ENCODE peak calls at places on chromosome 19, in six cellular contexts. One of them, this sample, is unnamed.

GRCh38 chr19:36160821-36161596 is 8.8 kb upstream of the COX7A1 start:
- DNase-seq in SK-N-SH: no peak
- DNase-seq in H1: no peak
- DNase-seq in GM12878: no peak
- DNase-seq in K562: no peak
- DNase-seq in HepG2: no peak
- DNase-seq in this sample: no peak

GRCh38 chr19:8137425-8137824 is 12.0 kb downstream of the FBN3 start:
- DNase-seq in K562: no peak
- DNase-seq in HepG2: no peak
- DNase-seq in GM12878: no peak
- DNase-seq in SK-N-SH: no peak
- DNase-seq in H1: no peak
- DNase-seq in this sample: no peak

GRCh38 chr19:3547301-3547731 is 8.3 kb downstream of the TEKTIP1 start:
- DNase-seq in SK-N-SH: peak
- DNase-seq in H1: no peak
- DNase-seq in HepG2: no peak
- DNase-seq in GM12878: no peak
- DNase-seq in K562: no peak
- DNase-seq in this sample: no peak

GRCh38 chr19:18322318-18322758 is 538 bp downstream of the LSM4 start:
- DNase-seq in HepG2: peak
- DNase-seq in SK-N-SH: peak
- DNase-seq in GM12878: no peak
- DNase-seq in K562: peak
- DNase-seq in H1: no peak
- DNase-seq in this sample: peak

GRCh38 chr19:18745012-18745735 is 45.9 kb downstream of the COMP start:
- DNase-seq in HepG2: no peak
- DNase-seq in K562: no peak
- DNase-seq in H1: no peak
- DNase-seq in GM12878: no peak
- DNase-seq in SK-N-SH: peak
- DNase-seq in this sample: no peak

GRCh38 chr19:9934132-9934950 is 2.0 kb downstream of the OLFM2 start:
- DNase-seq in HepG2: peak
- DNase-seq in H1: peak
- DNase-seq in GM12878: no peak
- DNase-seq in K562: peak
- DNase-seq in SK-N-SH: peak
- DNase-seq in this sample: peak

GRCh38 chr19:51000426-51000825 is 978 bp downstream of the KLK8 start:
- DNase-seq in K562: no peak
- DNase-seq in SK-N-SH: no peak
- DNase-seq in H1: no peak
- DNase-seq in GM12878: no peak
- DNase-seq in HepG2: no peak
- DNase-seq in this sample: no peak

GRCh38 chr19:52600639-52601024 is 30.5 kb downstream of the ZNF701 start:
- DNase-seq in HepG2: peak
- DNase-seq in GM12878: no peak
- DNase-seq in SK-N-SH: no peak
- DNase-seq in K562: no peak
- DNase-seq in H1: no peak
- DNase-seq in this sample: peak

GRCh38 chr19:46841458-46842083 is 9.1 kb downstream of the AP2S1 start:
- DNase-seq in K562: peak
- DNase-seq in HepG2: no peak
- DNase-seq in H1: no peak
- DNase-seq in GM12878: no peak
- DNase-seq in SK-N-SH: no peak
- DNase-seq in this sample: no peak

GRCh38 chr19:23904406-23904805 is 10.3 kb upstream of the ZNF726 start:
- DNase-seq in H1: no peak
- DNase-seq in GM12878: no peak
- DNase-seq in SK-N-SH: no peak
- DNase-seq in K562: no peak
- DNase-seq in HepG2: no peak
- DNase-seq in this sample: no peak

GRCh38 chr19:18156841-18157464 is 4.0 kb downstream of the PIK3R2 start:
- DNase-seq in K562: peak
- DNase-seq in GM12878: no peak
- DNase-seq in H1: no peak
- DNase-seq in HepG2: peak
- DNase-seq in SK-N-SH: peak
- DNase-seq in this sample: no peak

GRCh38 chr19:46863818-46864629 is 3.2 kb downstream of the ARHGAP35 start:
- DNase-seq in H1: peak
- DNase-seq in GM12878: no peak
- DNase-seq in SK-N-SH: peak
- DNase-seq in HepG2: peak
- DNase-seq in K562: no peak
- DNase-seq in this sample: no peak

GRCh38 chr19:46860846-46861690 is at the start of gene ARHGAP35:
- DNase-seq in H1: no peak
- DNase-seq in SK-N-SH: peak
- DNase-seq in GM12878: no peak
- DNase-seq in HepG2: no peak
- DNase-seq in K562: peak
- DNase-seq in this sample: no peak

GRCh38 chr19:57288373-57288772 is 8.1 kb downstream of the ZNF460 start:
- DNase-seq in GM12878: no peak
- DNase-seq in HepG2: no peak
- DNase-seq in H1: no peak
- DNase-seq in K562: no peak
- DNase-seq in SK-N-SH: no peak
- DNase-seq in this sample: no peak

GRCh38 chr19:5805465-5806132 is 732 bp downstream of the NRTN start:
- DNase-seq in HepG2: peak
- DNase-seq in H1: no peak
- DNase-seq in SK-N-SH: peak
- DNase-seq in K562: peak
- DNase-seq in GM12878: no peak
- DNase-seq in this sample: no peak

GRCh38 chr19:38229585-38230073 is 5.6 kb upstream of the DPF1 start:
- DNase-seq in SK-N-SH: peak
- DNase-seq in HepG2: peak
- DNase-seq in H1: no peak
- DNase-seq in K562: peak
- DNase-seq in GM12878: no peak
- DNase-seq in this sample: peak

GRCh38 chr19:39318071-39318470 is 2.6 kb downstream of the LRFN1 start:
- DNase-seq in HepG2: no peak
- DNase-seq in K562: no peak
- DNase-seq in H1: no peak
- DNase-seq in SK-N-SH: no peak
- DNase-seq in GM12878: no peak
- DNase-seq in this sample: no peak

GRCh38 chr19:55118401-55118991 is 1.1 kb upstream of the PPP1R12C start:
- DNase-seq in GM12878: no peak
- DNase-seq in K562: peak
- DNase-seq in H1: peak
- DNase-seq in HepG2: no peak
- DNase-seq in SK-N-SH: no peak
- DNase-seq in this sample: peak

GRCh38 chr19:17370026-17370587 is 7.0 kb downstream of the PLVAP start:
- DNase-seq in K562: no peak
- DNase-seq in SK-N-SH: no peak
- DNase-seq in HepG2: no peak
- DNase-seq in H1: no peak
- DNase-seq in GM12878: peak
- DNase-seq in this sample: peak

GRCh38 chr19:38355728-38356725 is 18.3 kb upstream of the PSMD8 start:
- DNase-seq in GM12878: no peak
- DNase-seq in H1: no peak
- DNase-seq in HepG2: no peak
- DNase-seq in SK-N-SH: no peak
- DNase-seq in K562: no peak
- DNase-seq in this sample: no peak

GRCh38 chr19:53579518-53579917 is 41.6 kb downstream of the ZNF331 start:
- DNase-seq in HepG2: no peak
- DNase-seq in GM12878: no peak
- DNase-seq in K562: no peak
- DNase-seq in SK-N-SH: no peak
- DNase-seq in H1: no peak
- DNase-seq in this sample: no peak

DNA sequence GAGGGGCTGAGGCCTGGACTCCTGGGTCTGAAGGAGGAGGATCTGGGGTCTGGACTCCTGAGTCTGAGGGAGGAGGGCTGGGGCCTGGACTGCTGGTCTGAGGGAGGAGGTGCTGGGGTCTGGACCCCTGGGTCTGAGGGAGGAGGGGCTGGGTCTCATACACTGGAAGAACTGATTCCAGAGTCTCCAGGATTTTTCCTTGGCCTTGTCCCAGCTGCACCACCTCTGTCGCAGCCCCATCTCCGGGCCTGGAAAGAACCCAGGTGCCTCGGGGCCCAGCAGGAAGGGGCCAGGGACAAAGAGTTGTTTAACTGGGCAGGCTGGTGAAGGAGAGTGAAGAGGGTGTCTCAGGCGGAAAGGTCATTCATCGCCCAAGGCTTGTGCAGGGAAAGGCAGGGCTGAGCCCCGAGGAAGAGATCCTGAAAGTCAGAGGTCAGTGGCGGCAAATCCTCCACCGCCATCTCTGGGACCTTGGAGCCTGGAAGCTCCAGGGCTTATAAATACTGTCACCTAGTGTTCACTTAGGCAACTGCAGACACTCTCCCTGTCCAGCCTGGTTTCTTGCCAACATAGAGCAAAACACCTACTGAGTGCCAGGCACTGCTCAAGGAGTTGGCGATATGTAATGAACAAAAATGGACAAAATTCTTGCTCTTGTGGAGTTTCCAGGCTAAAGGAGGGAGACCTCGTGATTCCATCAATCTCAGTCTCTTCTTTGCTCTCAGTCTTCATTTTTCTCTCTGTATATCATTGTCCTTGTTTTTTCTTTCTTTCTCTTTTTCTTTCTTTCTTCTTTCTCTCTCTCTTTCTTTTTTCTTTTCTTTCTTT is 4.4 kb upstream of the KCNN4 start:
- DNase-seq in GM12878: no peak
- DNase-seq in H1: no peak
- DNase-seq in SK-N-SH: peak
- DNase-seq in K562: peak
- DNase-seq in HepG2: peak
- DNase-seq in this sample: no peak
- H3K4me3 ChIP-seq in GM12878: no peak
- H3K4me3 ChIP-seq in H1: no peak
- H3K4me3 ChIP-seq in SK-N-SH: no peak
- H3K4me3 ChIP-seq in K562: no peak
- H3K4me3 ChIP-seq in HepG2: no peak
- H3K4me3 ChIP-seq in this sample: no peak

DNA sequence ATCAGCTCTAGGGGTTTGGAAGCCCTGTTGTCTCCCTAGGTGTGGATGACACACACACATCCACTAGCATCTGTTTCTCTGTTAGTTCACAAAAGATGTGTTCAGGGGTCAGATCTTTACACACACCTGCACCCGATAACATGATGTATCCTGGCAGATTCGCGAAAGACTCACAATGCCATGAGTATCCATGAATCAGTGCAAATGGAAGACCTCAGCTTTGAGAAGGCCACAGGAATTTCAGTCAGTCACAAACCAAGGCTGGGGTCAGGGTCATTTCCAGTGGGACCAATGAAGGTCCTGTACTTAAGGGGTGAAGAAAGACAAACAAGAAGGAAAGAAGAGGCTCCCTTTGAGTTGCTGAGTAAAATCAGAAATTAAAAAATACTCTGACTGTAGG is 898.2 kb downstream of the UQCRFS1 start:
- DNase-seq in HepG2: no peak
- DNase-seq in H1: no peak
- DNase-seq in SK-N-SH: no peak
- DNase-seq in GM12878: no peak
- DNase-seq in K562: no peak
- DNase-seq in this sample: no peak
- TF ChIP-seq GABPA in HepG2: no peak
- TF ChIP-seq GABPA in H1: no peak
- TF ChIP-seq GABPA in SK-N-SH: no peak
- TF ChIP-seq GABPA in GM12878: no peak
- TF ChIP-seq GABPA in K562: no peak
- TF ChIP-seq GABPA in this sample: no peak

GRCh38 chr19:13098291-13099072 is 4.2 kb downstream of the LYL1 start:
- DNase-seq in HepG2: no peak
- DNase-seq in SK-N-SH: no peak
- DNase-seq in GM12878: no peak
- DNase-seq in H1: no peak
- DNase-seq in K562: peak
- DNase-seq in this sample: peak

GRCh38 chr19:13096968-13097330 is 5.7 kb downstream of the LYL1 start:
- DNase-seq in K562: peak
- DNase-seq in H1: no peak
- DNase-seq in HepG2: no peak
- DNase-seq in GM12878: no peak
- DNase-seq in SK-N-SH: no peak
- DNase-seq in this sample: no peak

GRCh38 chr19:13099073-13099999 is 3.3 kb downstream of the LYL1 start:
- DNase-seq in SK-N-SH: no peak
- DNase-seq in K562: peak
- DNase-seq in GM12878: no peak
- DNase-seq in H1: no peak
- DNase-seq in HepG2: no peak
- DNase-seq in this sample: peak

GRCh38 chr19:13095934-13096890 is 6.4 kb downstream of the LYL1 start:
- DNase-seq in H1: no peak
- DNase-seq in HepG2: peak
- DNase-seq in SK-N-SH: peak
- DNase-seq in K562: peak
- DNase-seq in GM12878: no peak
- DNase-seq in this sample: peak

GRCh38 chr19:13097331-13098258 is 5.1 kb downstream of the LYL1 start:
- DNase-seq in K562: peak
- DNase-seq in HepG2: no peak
- DNase-seq in SK-N-SH: no peak
- DNase-seq in GM12878: no peak
- DNase-seq in H1: no peak
- DNase-seq in this sample: peak
- H3K27ac ChIP-seq in K562: peak
- H3K27ac ChIP-seq in HepG2: no peak
- H3K27ac ChIP-seq in SK-N-SH: no peak
- H3K27ac ChIP-seq in GM12878: no peak
- H3K27ac ChIP-seq in H1: no peak
- H3K27ac ChIP-seq in this sample: peak

GRCh38 chr19:30223866-30224688 is 148.1 kb upstream of the ZNF536 start:
- DNase-seq in K562: no peak
- DNase-seq in HepG2: no peak
- DNase-seq in SK-N-SH: no peak
- DNase-seq in H1: no peak
- DNase-seq in GM12878: no peak
- DNase-seq in this sample: no peak

GRCh38 chr19:30226464-30227070 is 145.6 kb upstream of the ZNF536 start:
- DNase-seq in SK-N-SH: peak
- DNase-seq in H1: no peak
- DNase-seq in GM12878: no peak
- DNase-seq in K562: no peak
- DNase-seq in HepG2: no peak
- DNase-seq in this sample: no peak

GRCh38 chr19:30224689-30225606 is 147.2 kb upstream of the ZNF536 start:
- DNase-seq in HepG2: no peak
- DNase-seq in H1: no peak
- DNase-seq in K562: no peak
- DNase-seq in SK-N-SH: peak
- DNase-seq in GM12878: no peak
- DNase-seq in this sample: no peak

GRCh38 chr19:30227071-30227621 is 145.0 kb upstream of the ZNF536 start:
- DNase-seq in K562: no peak
- DNase-seq in H1: no peak
- DNase-seq in GM12878: no peak
- DNase-seq in SK-N-SH: no peak
- DNase-seq in HepG2: no peak
- DNase-seq in this sample: no peak

GRCh38 chr19:30225615-30226463 is 146.3 kb upstream of the ZNF536 start:
- DNase-seq in HepG2: no peak
- DNase-seq in GM12878: no peak
- DNase-seq in K562: no peak
- DNase-seq in SK-N-SH: peak
- DNase-seq in H1: no peak
- DNase-seq in this sample: no peak
- H3K4me3 ChIP-seq in HepG2: no peak
- H3K4me3 ChIP-seq in GM12878: no peak
- H3K4me3 ChIP-seq in K562: no peak
- H3K4me3 ChIP-seq in SK-N-SH: peak
- H3K4me3 ChIP-seq in H1: peak
- H3K4me3 ChIP-seq in this sample: no peak